ENCODE peak calls at places on chromosomes 7 and 10, in eight cellular contexts. One of them, this sample, is unnamed.

GRCh38 chr7:46229409-46229808 is 308.3 kb upstream of the IGFBP3 start:
- DNase-seq in ascending aorta: no peak
- DNase-seq in DND-41: no peak
- DNase-seq in left ventricle myocardium inferior: no peak
- DNase-seq in K562: no peak
- DNase-seq in thyroid gland: no peak
- DNase-seq in fibroblast of mammary gland: peak
- DNase-seq in lower leg skin: no peak
- DNase-seq in this sample: no peak

GRCh38 chr10:124539935-124540641 is 78.5 kb downstream of the LHPP start:
- DNase-seq in K562: peak
- DNase-seq in thyroid gland: peak
- DNase-seq in lower leg skin: no peak
- DNase-seq in DND-41: peak
- DNase-seq in left ventricle myocardium inferior: peak
- DNase-seq in ascending aorta: peak
- DNase-seq in fibroblast of mammary gland: peak
- DNase-seq in this sample: peak

GRCh38 chr7:70614237-70614984 is 517.5 kb upstream of the GALNT17 start:
- DNase-seq in fibroblast of mammary gland: peak
- DNase-seq in K562: no peak
- DNase-seq in left ventricle myocardium inferior: peak
- DNase-seq in DND-41: no peak
- DNase-seq in thyroid gland: peak
- DNase-seq in ascending aorta: peak
- DNase-seq in lower leg skin: peak
- DNase-seq in this sample: no peak

GRCh38 chr10:128530301-128530700 is 404.1 kb upstream of the MKI67 start:
- DNase-seq in ascending aorta: no peak
- DNase-seq in DND-41: no peak
- DNase-seq in left ventricle myocardium inferior: no peak
- DNase-seq in lower leg skin: no peak
- DNase-seq in K562: peak
- DNase-seq in fibroblast of mammary gland: peak
- DNase-seq in thyroid gland: no peak
- DNase-seq in this sample: peak

GRCh38 chr10:28948045-28948444 is 270.7 kb downstream of the BAMBI start:
- DNase-seq in fibroblast of mammary gland: no peak
- DNase-seq in left ventricle myocardium inferior: no peak
- DNase-seq in lower leg skin: no peak
- DNase-seq in ascending aorta: no peak
- DNase-seq in thyroid gland: no peak
- DNase-seq in DND-41: no peak
- DNase-seq in K562: no peak
- DNase-seq in this sample: no peak

GRCh38 chr7:113294750-113295149 is 176.4 kb upstream of the SMIM30 start:
- DNase-seq in fibroblast of mammary gland: no peak
- DNase-seq in DND-41: no peak
- DNase-seq in thyroid gland: no peak
- DNase-seq in left ventricle myocardium inferior: no peak
- DNase-seq in K562: no peak
- DNase-seq in ascending aorta: no peak
- DNase-seq in lower leg skin: no peak
- DNase-seq in this sample: no peak

GRCh38 chr7:37765872-37766525 is 82.4 kb upstream of the NME8 start:
- DNase-seq in ascending aorta: no peak
- DNase-seq in left ventricle myocardium inferior: no peak
- DNase-seq in K562: no peak
- DNase-seq in thyroid gland: no peak
- DNase-seq in DND-41: no peak
- DNase-seq in lower leg skin: no peak
- DNase-seq in fibroblast of mammary gland: no peak
- DNase-seq in this sample: no peak

GRCh38 chr7:50685445-50686070 is 97.1 kb downstream of the GRB10 start:
- DNase-seq in left ventricle myocardium inferior: no peak
- DNase-seq in thyroid gland: no peak
- DNase-seq in fibroblast of mammary gland: no peak
- DNase-seq in DND-41: no peak
- DNase-seq in ascending aorta: no peak
- DNase-seq in lower leg skin: no peak
- DNase-seq in K562: no peak
- DNase-seq in this sample: no peak

GRCh38 chr10:29208816-29209215 is 80.1 kb upstream of the LYZL1 start:
- DNase-seq in ascending aorta: no peak
- DNase-seq in left ventricle myocardium inferior: no peak
- DNase-seq in DND-41: no peak
- DNase-seq in lower leg skin: no peak
- DNase-seq in K562: no peak
- DNase-seq in fibroblast of mammary gland: no peak
- DNase-seq in thyroid gland: no peak
- DNase-seq in this sample: no peak

GRCh38 chr7:18958627-18959026 is 158.8 kb downstream of the TWIST1 start:
- DNase-seq in lower leg skin: no peak
- DNase-seq in fibroblast of mammary gland: peak
- DNase-seq in thyroid gland: no peak
- DNase-seq in DND-41: no peak
- DNase-seq in left ventricle myocardium inferior: no peak
- DNase-seq in ascending aorta: no peak
- DNase-seq in K562: no peak
- DNase-seq in this sample: no peak

GRCh38 chr10:63671317-63671937 is 150.2 kb downstream of the REEP3 start:
- DNase-seq in DND-41: no peak
- DNase-seq in K562: no peak
- DNase-seq in thyroid gland: peak
- DNase-seq in lower leg skin: no peak
- DNase-seq in ascending aorta: no peak
- DNase-seq in left ventricle myocardium inferior: no peak
- DNase-seq in fibroblast of mammary gland: peak
- DNase-seq in this sample: no peak

GRCh38 chr10:77101416-77101815 is 536.2 kb downstream of the KCNMA1 start:
- DNase-seq in DND-41: no peak
- DNase-seq in lower leg skin: no peak
- DNase-seq in K562: no peak
- DNase-seq in left ventricle myocardium inferior: no peak
- DNase-seq in ascending aorta: no peak
- DNase-seq in fibroblast of mammary gland: no peak
- DNase-seq in thyroid gland: no peak
- DNase-seq in this sample: no peak

GRCh38 chr10:103276941-103277712 is at the start of gene INA:
- DNase-seq in fibroblast of mammary gland: peak
- DNase-seq in lower leg skin: no peak
- DNase-seq in thyroid gland: peak
- DNase-seq in ascending aorta: no peak
- DNase-seq in K562: no peak
- DNase-seq in left ventricle myocardium inferior: no peak
- DNase-seq in DND-41: peak
- DNase-seq in this sample: peak

GRCh38 chr7:143002856-143003255 is 24.1 kb downstream of the OR9A2 start:
- DNase-seq in ascending aorta: no peak
- DNase-seq in lower leg skin: no peak
- DNase-seq in fibroblast of mammary gland: no peak
- DNase-seq in K562: no peak
- DNase-seq in left ventricle myocardium inferior: no peak
- DNase-seq in thyroid gland: peak
- DNase-seq in DND-41: peak
- DNase-seq in this sample: no peak

GRCh38 chr7:7869036-7869435 is 99.6 kb upstream of the GLCCI1 start:
- DNase-seq in ascending aorta: no peak
- DNase-seq in lower leg skin: no peak
- DNase-seq in thyroid gland: no peak
- DNase-seq in left ventricle myocardium inferior: no peak
- DNase-seq in DND-41: no peak
- DNase-seq in fibroblast of mammary gland: no peak
- DNase-seq in K562: no peak
- DNase-seq in this sample: no peak

GRCh38 chr10:132385721-132386418 is 11.1 kb upstream of the PWWP2B start:
- DNase-seq in thyroid gland: no peak
- DNase-seq in K562: no peak
- DNase-seq in lower leg skin: no peak
- DNase-seq in left ventricle myocardium inferior: no peak
- DNase-seq in ascending aorta: no peak
- DNase-seq in DND-41: no peak
- DNase-seq in fibroblast of mammary gland: no peak
- DNase-seq in this sample: no peak

GRCh38 chr7:45626441-45627430 is 52.6 kb downstream of the ADCY1 start:
- DNase-seq in fibroblast of mammary gland: peak
- DNase-seq in K562: no peak
- DNase-seq in lower leg skin: no peak
- DNase-seq in ascending aorta: no peak
- DNase-seq in DND-41: no peak
- DNase-seq in thyroid gland: no peak
- DNase-seq in left ventricle myocardium inferior: no peak
- DNase-seq in this sample: no peak

GRCh38 chr10:73413108-73413527 is 740 bp downstream of the ANXA7 start:
- DNase-seq in ascending aorta: peak
- DNase-seq in thyroid gland: peak
- DNase-seq in DND-41: peak
- DNase-seq in lower leg skin: no peak
- DNase-seq in fibroblast of mammary gland: no peak
- DNase-seq in left ventricle myocardium inferior: no peak
- DNase-seq in K562: peak
- DNase-seq in this sample: peak

GRCh38 chr7:80942261-80943041 is 23.6 kb upstream of the SEMA3C start:
- DNase-seq in DND-41: no peak
- DNase-seq in ascending aorta: peak
- DNase-seq in K562: no peak
- DNase-seq in left ventricle myocardium inferior: peak
- DNase-seq in lower leg skin: peak
- DNase-seq in fibroblast of mammary gland: peak
- DNase-seq in thyroid gland: peak
- DNase-seq in this sample: no peak

GRCh38 chr10:123377883-123378282 is 223.7 kb downstream of the BUB3 start:
- DNase-seq in left ventricle myocardium inferior: no peak
- DNase-seq in lower leg skin: no peak
- DNase-seq in K562: no peak
- DNase-seq in fibroblast of mammary gland: peak
- DNase-seq in thyroid gland: no peak
- DNase-seq in DND-41: no peak
- DNase-seq in ascending aorta: no peak
- DNase-seq in this sample: no peak

GRCh38 chr7:22173884-22174573 is 182.9 kb downstream of the RAPGEF5 start:
- DNase-seq in lower leg skin: no peak
- DNase-seq in left ventricle myocardium inferior: no peak
- DNase-seq in ascending aorta: no peak
- DNase-seq in fibroblast of mammary gland: no peak
- DNase-seq in DND-41: peak
- DNase-seq in thyroid gland: no peak
- DNase-seq in K562: peak
- DNase-seq in this sample: no peak

DNA sequence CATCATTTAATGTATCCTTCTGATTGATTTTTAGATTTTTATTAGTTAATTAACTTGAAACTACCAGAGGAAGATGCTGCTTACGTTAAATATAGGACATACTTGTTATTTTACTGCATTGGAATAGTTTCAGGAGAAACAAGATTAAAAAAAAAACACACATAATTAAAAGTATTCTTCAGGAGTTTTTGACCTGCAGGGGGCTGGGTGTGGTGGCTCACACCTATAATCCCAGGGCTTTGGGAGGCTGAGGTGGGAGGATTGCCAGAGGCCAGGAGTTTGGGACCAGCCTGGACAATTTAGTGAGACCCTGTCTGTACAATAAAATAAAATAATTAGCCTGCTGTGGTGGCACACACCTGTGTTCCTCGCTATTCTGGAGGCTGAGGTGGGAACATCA is 10.7 kb downstream of the CBLL1 start:
- DNase-seq in thyroid gland: no peak
- DNase-seq in lower leg skin: no peak
- DNase-seq in left ventricle myocardium inferior: no peak
- DNase-seq in ascending aorta: no peak
- DNase-seq in DND-41: no peak
- DNase-seq in fibroblast of mammary gland: no peak
- DNase-seq in K562: no peak
- DNase-seq in this sample: no peak
- TF ChIP-seq CTCF in thyroid gland: no peak
- TF ChIP-seq CTCF in lower leg skin: no peak
- TF ChIP-seq CTCF in left ventricle myocardium inferior: no peak
- TF ChIP-seq CTCF in ascending aorta: no peak
- TF ChIP-seq CTCF in DND-41: no peak
- TF ChIP-seq CTCF in fibroblast of mammary gland: peak
- TF ChIP-seq CTCF in K562: peak
- TF ChIP-seq CTCF in this sample: peak

DNA sequence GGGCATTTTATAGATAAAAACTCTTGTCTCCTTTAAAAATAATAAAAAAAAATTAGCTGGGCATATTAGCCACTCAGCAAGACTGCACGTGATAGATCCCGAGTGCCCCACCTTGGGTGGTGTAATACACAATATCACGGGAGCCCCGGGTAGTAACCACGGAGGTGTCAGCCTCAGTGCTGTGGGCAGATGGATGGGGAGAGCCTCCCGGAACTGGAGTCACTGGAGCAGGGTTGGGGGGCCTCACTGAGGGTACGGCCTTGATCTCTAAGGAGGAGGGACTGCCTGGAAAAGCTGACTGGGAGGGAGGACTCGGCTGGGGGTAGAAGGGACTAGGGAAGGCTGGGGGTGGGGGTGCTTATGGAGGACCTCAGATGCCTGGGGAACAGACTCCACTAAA is 12.6 kb downstream of the LEP start:
- DNase-seq in K562: no peak
- DNase-seq in lower leg skin: no peak
- DNase-seq in thyroid gland: no peak
- DNase-seq in DND-41: no peak
- DNase-seq in fibroblast of mammary gland: no peak
- DNase-seq in left ventricle myocardium inferior: no peak
- DNase-seq in ascending aorta: no peak
- DNase-seq in this sample: no peak
- TF ChIP-seq CTCF in K562: no peak
- TF ChIP-seq CTCF in lower leg skin: no peak
- TF ChIP-seq CTCF in thyroid gland: no peak
- TF ChIP-seq CTCF in DND-41: no peak
- TF ChIP-seq CTCF in fibroblast of mammary gland: no peak
- TF ChIP-seq CTCF in left ventricle myocardium inferior: no peak
- TF ChIP-seq CTCF in ascending aorta: no peak
- TF ChIP-seq CTCF in this sample: no peak

GRCh38 chr7:73971701-73972341 is 56.2 kb upstream of the ELN start:
- DNase-seq in fibroblast of mammary gland: no peak
- DNase-seq in ascending aorta: peak
- DNase-seq in DND-41: no peak
- DNase-seq in thyroid gland: no peak
- DNase-seq in lower leg skin: peak
- DNase-seq in K562: no peak
- DNase-seq in left ventricle myocardium inferior: no peak
- DNase-seq in this sample: no peak
- TF ChIP-seq CTCF in fibroblast of mammary gland: no peak
- TF ChIP-seq CTCF in ascending aorta: peak
- TF ChIP-seq CTCF in DND-41: peak
- TF ChIP-seq CTCF in thyroid gland: no peak
- TF ChIP-seq CTCF in lower leg skin: no peak
- TF ChIP-seq CTCF in K562: peak
- TF ChIP-seq CTCF in left ventricle myocardium inferior: no peak
- TF ChIP-seq CTCF in this sample: no peak

DNA sequence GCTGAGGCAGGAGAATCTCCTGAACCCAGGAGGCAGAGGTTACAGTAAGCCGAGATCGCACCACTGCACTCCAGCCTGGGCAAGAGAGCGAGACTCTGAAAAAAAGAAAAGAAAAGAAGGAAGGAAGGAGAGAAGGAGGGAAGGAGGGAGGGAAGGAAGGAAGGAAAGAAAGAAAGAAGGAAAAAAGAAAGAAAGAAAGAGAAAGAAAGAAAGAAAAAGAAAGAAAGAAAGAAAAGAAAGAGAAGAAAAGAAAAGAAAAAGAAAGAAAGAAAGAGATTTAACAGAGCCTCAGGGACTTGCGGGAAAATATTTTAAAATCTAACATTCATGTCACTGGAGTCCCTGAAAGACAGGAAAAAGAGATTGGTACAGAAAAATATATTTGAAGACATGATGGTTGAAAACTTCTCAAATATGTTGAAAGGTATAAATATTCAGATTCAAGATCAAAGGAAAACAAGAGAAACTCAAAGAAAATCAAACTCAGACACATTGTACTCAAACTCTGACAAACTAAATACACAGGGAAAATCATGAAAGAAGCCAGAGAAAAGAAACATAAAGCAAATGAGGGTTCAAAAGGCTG is 25.3 kb upstream of the DNAAF5 start:
- DNase-seq in DND-41: no peak
- DNase-seq in fibroblast of mammary gland: no peak
- DNase-seq in ascending aorta: no peak
- DNase-seq in left ventricle myocardium inferior: no peak
- DNase-seq in lower leg skin: no peak
- DNase-seq in K562: no peak
- DNase-seq in thyroid gland: no peak
- DNase-seq in this sample: no peak
- TF ChIP-seq CTCF in DND-41: no peak
- TF ChIP-seq CTCF in fibroblast of mammary gland: no peak
- TF ChIP-seq CTCF in ascending aorta: no peak
- TF ChIP-seq CTCF in left ventricle myocardium inferior: no peak
- TF ChIP-seq CTCF in lower leg skin: no peak
- TF ChIP-seq CTCF in K562: no peak
- TF ChIP-seq CTCF in thyroid gland: no peak
- TF ChIP-seq CTCF in this sample: no peak

This sample was measured in endothelial cell.